ENCODE peak calls at places on chromosome 3, in ten cellular contexts. T, Q, N, D, R, H, L, X, E and K are unnamed samples.

GRCh38 chr3:129913618-129914017 is 20.1 kb upstream of the TMCC1 start:
- DNase-seq in Q (no peak), N (no peak), T (no peak), R (no peak), E (no peak), H (no peak), D (no peak), X (no peak), L (no peak), K (no peak)

GRCh38 chr3:102179321-102180290 is 255.2 kb upstream of the ZPLD1 start:
- DNase-seq in R (no peak), N (no peak), L (no peak), E (no peak), X (no peak), D (no peak), Q (no peak), T (no peak), H (no peak), K (peak)

GRCh38 chr3:119937229-119937628 is 155.3 kb downstream of the NR1I2 start:
- DNase-seq in N (peak), T (peak), H (no peak), L (no peak), R (no peak), E (no peak), Q (no peak), D (peak), X (no peak), K (no peak)

GRCh38 chr3:185968168-185968567 is 30.4 kb upstream of the TRA2B start:
- DNase-seq in R (no peak), N (no peak), X (no peak), D (no peak), E (no peak), L (no peak), Q (no peak), T (no peak), H (no peak), K (no peak)

GRCh38 chr3:163490119-163490518 is 1588.2 kb downstream of the SI start:
- DNase-seq in E (peak), H (no peak), N (peak), L (peak), X (peak), T (peak), R (no peak), Q (peak), D (peak), K (peak)

GRCh38 chr3:48388966-48389365 is 16.9 kb downstream of the FBXW12 start:
- DNase-seq in E (no peak), Q (no peak), X (no peak), D (no peak), L (no peak), R (no peak), H (no peak), T (no peak), N (no peak), K (no peak)

GRCh38 chr3:25471081-25471768 is 43.2 kb downstream of the RARB start:
- DNase-seq in R (no peak), T (no peak), D (no peak), X (no peak), Q (no peak), E (no peak), H (no peak), L (no peak), N (no peak), K (no peak)

GRCh38 chr3:65330072-65330471 is 642.3 kb upstream of the ADAMTS9 start:
- DNase-seq in N (no peak), H (no peak), E (no peak), L (no peak), X (no peak), Q (no peak), R (no peak), D (no peak), T (no peak), K (no peak)

GRCh38 chr3:7978104-7978457 is 523.5 kb upstream of the LMCD1 start:
- DNase-seq in D (no peak), L (no peak), Q (no peak), E (no peak), T (no peak), H (peak), R (no peak), N (no peak), X (no peak), K (no peak)

GRCh38 chr3:8938021-8938420 is 25.3 kb downstream of the RAD18 start:
- DNase-seq in X (no peak), R (no peak), Q (peak), E (no peak), L (peak), H (no peak), T (no peak), D (no peak), N (no peak), K (peak)

GRCh38 chr3:20395692-20396091 is 209.7 kb upstream of the SGO1 start:
- DNase-seq in H (no peak), L (no peak), R (no peak), E (no peak), N (no peak), Q (no peak), D (no peak), X (no peak), T (no peak), K (no peak)

GRCh38 chr3:94162700-94163099 is 99.8 kb downstream of the NSUN3 start:
- DNase-seq in N (peak), T (no peak), D (no peak), Q (no peak), X (no peak), L (no peak), R (no peak), H (peak), E (no peak), K (peak)

GRCh38 chr3:134366928-134367352 is 7.3 kb downstream of the AMOTL2 start:
- DNase-seq in L (no peak), D (no peak), R (no peak), H (peak), N (no peak), T (no peak), X (no peak), Q (no peak), E (peak), K (no peak)

GRCh38 chr3:110925804-110926203 is 145.8 kb upstream of the NECTIN3 start:
- DNase-seq in T (no peak), Q (no peak), X (no peak), R (no peak), L (no peak), N (no peak), H (no peak), E (no peak), D (no peak), K (no peak)

GRCh38 chr3:140655678-140656077 is 22.2 kb upstream of the TRIM42 start:
- DNase-seq in D (no peak), R (no peak), X (no peak), E (no peak), H (no peak), Q (no peak), T (no peak), L (no peak), N (no peak), K (no peak)

GRCh38 chr3:29195055-29195454 is 85.8 kb upstream of the RBMS3 start:
- DNase-seq in H (no peak), Q (no peak), L (no peak), T (no peak), D (no peak), R (no peak), E (no peak), N (no peak), X (no peak), K (peak)

GRCh38 chr3:194119831-194120230 is 16.1 kb upstream of the HES1 start:
- DNase-seq in X (no peak), H (no peak), D (no peak), L (no peak), T (no peak), E (no peak), Q (no peak), R (no peak), N (no peak), K (no peak)